ENCODE peak calls at places on chromosome 2, in ten cellular contexts. K is GM12891; O is activated T-cell treated with anti-CD3 and anti-CD28 coated beads, Interleukin-2, amount 50 U/mL, for 72 hours; R is RPMI7951; T is mammary epithelial cell; A is stimulated activated CD8-positive, alpha-beta memory T cell treated with anti-CD3 and anti-CD28 coated beads, Interleukin-15, amount 100 ng/mL, for 24 hours; V is mucosa of gallbladder; F is fibroblast of pulmonary artery; L is psoas muscle; U is putamen. B is an unnamed sample.

GRCh38 chr2:27138111-27138510 is 1.1 kb downstream of the PRR30 start:
- DNase-seq in K (no peak), O (no peak), R (no peak), T (no peak), A (no peak), V (no peak), F (no peak), L (no peak), U (no peak), B (no peak)

GRCh38 chr2:155965415-155966070 is 367.0 kb downstream of the NR4A2 start:
- DNase-seq in K (no peak), O (no peak), R (no peak), T (peak), A (no peak), V (no peak), F (no peak), L (no peak), U (no peak), B (no peak)

GRCh38 chr2:5932556-5933469 is 240.6 kb downstream of the SOX11 start:
- DNase-seq in K (no peak), O (no peak), R (no peak), T (no peak), A (no peak), V (peak), F (no peak), L (no peak), U (peak), B (no peak)

GRCh38 chr2:9103663-9104277 is 100.3 kb upstream of the MBOAT2 start:
- DNase-seq in K (no peak), O (no peak), R (no peak), T (peak), A (no peak), V (no peak), F (no peak), L (no peak), U (no peak), B (no peak)

GRCh38 chr2:69214898-69215297 is 172.1 kb downstream of the GFPT1 start:
- DNase-seq in K (no peak), O (no peak), R (peak), T (peak), A (no peak), V (no peak), F (peak), L (no peak), U (no peak), B (no peak)

GRCh38 chr2:37871453-37872191 is 53.5 kb upstream of the RMDN2 start:
- DNase-seq in K (no peak), O (peak), R (peak), T (peak), A (no peak), V (no peak), F (peak), L (no peak), U (peak), B (no peak)

GRCh38 chr2:85501244-85501643 is 37.7 kb upstream of the MAT2A start:
- DNase-seq in K (no peak), O (no peak), R (peak), T (no peak), A (no peak), V (no peak), F (peak), L (no peak), U (no peak), B (peak)

GRCh38 chr2:46770622-46771021 is 145.0 kb downstream of the MCFD2 start:
- DNase-seq in K (no peak), O (no peak), R (no peak), T (no peak), A (no peak), V (no peak), F (peak), L (no peak), U (no peak), B (no peak)

GRCh38 chr2:223815186-223815883 is 22.0 kb downstream of the AP1S3 start:
- DNase-seq in K (no peak), O (no peak), R (peak), T (peak), A (no peak), V (no peak), F (peak), L (no peak), U (no peak), B (no peak)